ENCODE peak calls at places on chromosomes 12 and 14, in ten cellular contexts. Z is nephron progenitor cell, K is RWPE1, J is esophagus squamous epithelium, B is RWPE2, R is HFFc6, F is fibroblast of mammary gland, H is LNCaP clone FGC, L is astrocyte, M is colonic mucosa. W is an unnamed sample.

GRCh38 chr12:25771062-25771461 is 187.4 kb upstream of the RASSF8 start:
- DNase-seq in Z (no peak), K (peak), J (no peak), B (no peak), R (peak), F (peak), H (no peak), L (peak), M (no peak), W (no peak)

GRCh38 chr12:115267891-115268290 is 583.9 kb upstream of the TBX3 start:
- DNase-seq in Z (no peak), K (no peak), J (no peak), B (no peak), R (peak), F (no peak), H (no peak), L (no peak), M (no peak), W (no peak)

GRCh38 chr14:99081880-99082279 is 190.1 kb downstream of the BCL11B start:
- DNase-seq in Z (no peak), K (no peak), J (no peak), B (no peak), R (no peak), F (no peak), H (no peak), L (no peak), M (peak), W (no peak)

GRCh38 chr12:38289396-38289795 is 27.2 kb upstream of the ALG10B start:
- DNase-seq in Z (no peak), K (peak), J (no peak), B (no peak), R (no peak), F (no peak), H (no peak), L (no peak), M (no peak), W (no peak)

GRCh38 chr12:55624056-55624455 is 12.6 kb upstream of the OR10P1 start:
- DNase-seq in Z (no peak), K (peak), J (no peak), B (no peak), R (no peak), F (peak), H (no peak), L (no peak), M (no peak), W (no peak)

GRCh38 chr14:77426396-77426795 is 3.1 kb upstream of the NOXRED1 start:
- DNase-seq in Z (no peak), K (no peak), J (no peak), B (no peak), R (no peak), F (no peak), H (no peak), L (no peak), M (no peak), W (no peak)

GRCh38 chr12:89461190-89461589 is 63.4 kb downstream of the GALNT4 start:
- DNase-seq in Z (no peak), K (no peak), J (no peak), B (no peak), R (no peak), F (peak), H (no peak), L (no peak), M (no peak), W (no peak)

GRCh38 chr12:110349521-110350151 is 53.9 kb downstream of the ANAPC7 start:
- DNase-seq in Z (no peak), K (no peak), J (no peak), B (no peak), R (no peak), F (no peak), H (no peak), L (no peak), M (no peak), W (no peak)

GRCh38 chr14:33229269-33229924 is 290.7 kb downstream of the NPAS3 start:
- DNase-seq in Z (no peak), K (no peak), J (no peak), B (no peak), R (no peak), F (no peak), H (no peak), L (peak), M (no peak), W (no peak)

GRCh38 chr12:107379852-107380567 is 286.7 kb upstream of the CRY1 start:
- DNase-seq in Z (no peak), K (peak), J (no peak), B (peak), R (peak), F (peak), H (peak), L (peak), M (peak), W (no peak)

GRCh38 chr14:31510222-31510621 is 22.4 kb upstream of the GPR33 start:
- DNase-seq in Z (no peak), K (peak), J (no peak), B (no peak), R (no peak), F (peak), H (peak), L (peak), M (no peak), W (no peak)

GRCh38 chr14:104517426-104517825 is 62.1 kb upstream of the C14orf180 start:
- DNase-seq in Z (no peak), K (no peak), J (no peak), B (no peak), R (no peak), F (no peak), H (no peak), L (no peak), M (no peak), W (no peak)

GRCh38 chr12:100574262-100575074 is 984 bp downstream of the GAS2L3 start:
- DNase-seq in Z (peak), K (peak), J (no peak), B (no peak), R (no peak), F (peak), H (no peak), L (peak), M (peak), W (no peak)

GRCh38 chr14:83842536-83842935 is 1687.4 kb upstream of the FLRT2 start:
- DNase-seq in Z (no peak), K (no peak), J (no peak), B (no peak), R (no peak), F (no peak), H (no peak), L (no peak), M (no peak), W (no peak)

GRCh38 chr14:97709552-97709951 is 912.4 kb downstream of the VRK1 start:
- DNase-seq in Z (no peak), K (no peak), J (no peak), B (no peak), R (no peak), F (no peak), H (no peak), L (no peak), M (no peak), W (no peak)

GRCh38 chr12:57898308-57898970 is 42.9 kb upstream of the ATP23 start:
- DNase-seq in Z (no peak), K (no peak), J (no peak), B (no peak), R (no peak), F (no peak), H (no peak), L (no peak), M (peak), W (no peak)

GRCh38 chr12:104719700-104720345 is 238.3 kb downstream of the SLC41A2 start:
- DNase-seq in Z (no peak), K (no peak), J (no peak), B (no peak), R (no peak), F (no peak), H (no peak), L (no peak), M (no peak), W (no peak)

GRCh38 chr14:54894995-54895394 is 7.6 kb downstream of the GCH1 start:
- DNase-seq in Z (no peak), K (no peak), J (no peak), B (no peak), R (peak), F (peak), H (no peak), L (peak), M (no peak), W (no peak)

GRCh38 chr12:127943481-127944210 is 323.3 kb upstream of the TMEM132C start:
- DNase-seq in Z (no peak), K (no peak), J (no peak), B (no peak), R (no peak), F (no peak), H (no peak), L (peak), M (peak), W (no peak)

GRCh38 chr12:110279561-110279960 is 1.5 kb upstream of the ATP2A2 start:
- DNase-seq in Z (no peak), K (no peak), J (no peak), B (no peak), R (no peak), F (no peak), H (no peak), L (no peak), M (no peak), W (no peak)

GRCh38 chr12:121504505-121504904 is 76.3 kb downstream of the KDM2B start:
- DNase-seq in Z (no peak), K (no peak), J (no peak), B (no peak), R (no peak), F (no peak), H (no peak), L (no peak), M (no peak), W (no peak)

GRCh38 chr12:95784886-95785285 is 5.7 kb downstream of the NTN4 start:
- DNase-seq in Z (no peak), K (no peak), J (no peak), B (no peak), R (no peak), F (no peak), H (peak), L (no peak), M (no peak), W (no peak)

GRCh38 chr12:74985986-74986319 is 223.7 kb downstream of the KCNC2 start:
- DNase-seq in Z (no peak), K (no peak), J (no peak), B (peak), R (no peak), F (no peak), H (no peak), L (no peak), M (no peak), W (no peak)

GRCh38 chr12:6840428-6841138 is at the start of gene GNB3:
- DNase-seq in Z (no peak), K (no peak), J (no peak), B (no peak), R (no peak), F (no peak), H (no peak), L (no peak), M (no peak), W (no peak)

GRCh38 chr14:106518054-106518943 is 991.9 kb downstream of the TMEM121 start:
- DNase-seq in Z (no peak), K (no peak), J (no peak), B (no peak), R (no peak), F (no peak), H (no peak), L (no peak), M (peak), W (no peak)
- TF ChIP-seq CTCF in Z (no peak), K (no peak), J (peak), B (no peak), R (no peak), F (no peak), H (peak), L (no peak), M (peak), W (no peak)

DNA sequence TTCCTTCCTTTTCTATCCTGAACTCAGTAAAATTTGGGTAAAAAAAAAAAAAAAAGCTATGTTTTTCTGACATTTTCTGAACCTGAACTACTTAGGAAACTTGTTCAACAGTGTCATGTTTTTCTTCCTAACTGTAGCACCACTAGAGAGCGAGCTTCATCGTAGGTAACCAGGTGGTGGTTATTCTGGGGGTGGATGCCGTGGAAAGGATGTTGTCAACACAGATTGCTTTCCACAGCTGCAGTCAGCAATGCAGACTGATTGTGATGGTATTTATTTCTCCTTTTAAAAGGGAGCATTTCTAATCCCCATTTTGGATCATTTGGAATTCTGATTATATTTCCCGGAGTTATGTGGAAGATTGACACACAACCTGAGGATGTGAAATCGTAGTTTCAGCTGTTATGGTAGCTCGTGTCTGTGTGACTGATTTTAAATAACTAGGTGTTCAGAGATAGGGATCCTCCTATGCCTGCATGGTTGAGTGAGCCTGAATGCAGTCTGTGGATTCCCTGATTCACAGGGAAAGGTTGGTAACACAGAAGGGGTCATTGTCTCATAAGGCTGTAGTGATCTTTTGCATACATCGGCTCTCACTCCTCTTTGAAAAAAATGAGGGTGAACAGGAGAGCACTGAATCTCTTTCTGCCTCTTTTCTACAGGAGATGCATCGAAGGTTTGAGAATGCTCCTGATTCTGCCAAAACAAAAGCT is 113.2 kb downstream of the ERC1 start:
- DNase-seq in Z (no peak), K (no peak), J (no peak), B (no peak), R (no peak), F (no peak), H (no peak), L (no peak), M (no peak), W (no peak)
- TF ChIP-seq CTCF in Z (no peak), K (no peak), J (no peak), B (no peak), R (no peak), F (no peak), H (no peak), L (no peak), M (no peak), W (no peak)

DNA sequence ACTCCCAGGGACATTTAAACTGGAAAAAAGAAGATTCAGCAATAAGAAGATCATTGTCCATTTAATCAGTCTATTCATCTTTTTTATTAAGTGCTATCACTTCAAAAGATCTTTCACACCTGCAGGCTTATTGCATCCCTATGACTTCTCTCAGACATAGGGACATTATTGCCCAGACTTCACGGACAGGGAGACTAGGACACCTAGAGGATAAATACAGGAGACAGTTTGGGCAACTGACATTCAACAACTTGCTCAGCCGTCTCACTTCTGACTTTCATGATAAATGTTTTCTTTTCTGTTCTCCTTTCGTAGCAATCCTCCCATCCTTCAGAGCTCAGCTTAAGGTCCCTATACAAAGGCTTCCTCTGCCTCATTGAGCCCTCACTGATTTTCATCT is 84.3 kb downstream of the TMEM30B start:
- DNase-seq in Z (no peak), K (no peak), J (no peak), B (no peak), R (no peak), F (no peak), H (no peak), L (no peak), M (no peak), W (no peak)
- TF ChIP-seq CTCF in Z (no peak), K (peak), J (no peak), B (peak), R (peak), F (peak), H (peak), L (peak), M (no peak), W (no peak)

DNA sequence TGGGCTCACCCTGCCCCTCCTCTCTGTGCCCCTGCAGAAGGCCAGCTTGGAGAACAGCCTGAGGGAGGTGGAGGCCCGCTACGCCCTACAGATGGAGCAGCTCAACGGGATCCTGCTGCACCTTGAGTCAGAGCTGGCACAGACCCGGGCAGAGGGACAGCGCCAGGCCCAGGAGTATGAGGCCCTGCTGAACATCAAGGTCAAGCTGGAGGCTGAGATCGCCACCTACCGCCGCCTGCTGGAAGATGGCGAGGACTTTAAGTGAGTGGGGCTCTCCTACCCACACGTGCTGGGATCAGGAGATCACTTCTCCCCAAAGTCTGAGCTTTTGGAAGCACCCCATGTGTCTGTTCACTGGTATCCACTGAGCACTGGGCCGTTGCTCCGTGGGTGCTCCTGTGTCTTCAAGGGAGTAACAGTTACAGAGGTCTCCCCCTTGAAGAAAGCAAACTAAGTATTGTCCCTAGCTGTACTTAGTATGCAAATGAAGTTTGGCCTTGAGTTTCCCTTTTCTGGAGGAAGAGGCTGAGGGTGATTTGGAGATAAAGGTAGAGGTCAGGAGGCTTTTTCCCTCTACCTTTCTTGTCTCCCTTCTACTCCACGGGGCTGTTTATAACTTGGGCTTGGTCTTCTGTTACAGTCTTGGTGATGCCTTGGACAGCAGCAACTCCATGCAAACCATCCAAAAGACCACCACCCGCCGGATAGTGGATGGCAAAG is 3.3 kb downstream of the KRT18 start:
- DNase-seq in Z (no peak), K (no peak), J (no peak), B (no peak), R (no peak), F (no peak), H (no peak), L (no peak), M (peak), W (no peak)
- TF ChIP-seq CTCF in Z (no peak), K (no peak), J (peak), B (peak), R (no peak), F (no peak), H (peak), L (no peak), M (no peak), W (no peak)

DNA sequence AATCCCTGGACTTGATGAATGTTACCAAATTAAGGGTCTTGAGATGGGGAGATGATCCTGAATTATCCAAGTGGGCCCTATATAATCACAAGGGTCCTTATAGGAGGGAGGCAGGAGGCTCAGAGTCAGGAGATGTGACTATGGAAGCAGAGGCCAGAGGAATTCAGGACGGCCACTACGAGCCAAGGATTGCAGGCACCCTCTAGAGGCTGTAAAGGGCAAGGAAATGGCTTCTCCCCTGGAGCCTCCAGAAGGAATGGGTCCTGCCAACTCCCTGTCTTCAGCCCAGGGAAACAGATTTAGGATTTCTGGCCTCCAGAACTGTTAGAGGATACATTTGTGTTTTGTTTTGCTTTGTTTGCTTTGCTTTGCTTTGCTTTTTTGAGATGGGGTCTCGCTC is 8.8 kb downstream of the BDKRB1 start:
- DNase-seq in Z (no peak), K (no peak), J (no peak), B (no peak), R (no peak), F (peak), H (no peak), L (peak), M (no peak), W (no peak)
- TF ChIP-seq CTCF in Z (no peak), K (no peak), J (peak), B (peak), R (peak), F (peak), H (peak), L (peak), M (peak), W (no peak)